ENCODE peak calls at places on chromosomes 12 and 14, in five cellular contexts. T is NCI-H774, K is mammary epithelial cell, Y is HTR-8/SVneo, G is H7. P is an unnamed sample.

GRCh38 chr14:59358105-59358504 is 107.1 kb downstream of the GPR135 start:
- DNase-seq in K (peak), Y (peak), T (no peak), G (peak), P (peak)

GRCh38 chr12:92136883-92137582 is 8.6 kb downstream of the BTG1 start:
- DNase-seq in T (no peak), K (peak), Y (peak), G (no peak), P (peak)

GRCh38 chr14:34628681-34629135 is 1.2 kb downstream of the SNX6 start:
- DNase-seq in K (no peak), Y (no peak), T (no peak), G (peak), P (peak)

GRCh38 chr12:132064641-132065040 is 79.5 kb downstream of the DDX51 start:
- DNase-seq in K (no peak), Y (no peak), T (no peak), G (no peak), P (no peak)

GRCh38 chr14:69133206-69134125 is 19.5 kb downstream of the DCAF5 start:
- DNase-seq in K (peak), G (no peak), T (no peak), Y (peak), P (peak)

GRCh38 chr12:97038859-97039258 is 131.8 kb downstream of the NEDD1 start:
- DNase-seq in Y (no peak), K (no peak), T (no peak), G (no peak), P (peak)

GRCh38 chr12:55736780-55737580 is 5.9 kb upstream of the GDF11 start:
- DNase-seq in K (peak), T (peak), Y (no peak), G (peak), P (peak)

GRCh38 chr14:65794674-65795279 is 382.2 kb downstream of the FUT8 start:
- DNase-seq in G (no peak), T (no peak), Y (no peak), K (no peak), P (no peak)

GRCh38 chr12:19547258-19547657 is 108.0 kb downstream of the AEBP2 start:
- DNase-seq in G (no peak), T (no peak), Y (no peak), K (no peak), P (no peak)

GRCh38 chr12:41979574-41979973 is 165.1 kb downstream of the GXYLT1 start:
- DNase-seq in G (no peak), Y (no peak), K (no peak), T (no peak), P (no peak)

GRCh38 chr12:120234643-120235368 is 30.7 kb downstream of the PXN start:
- DNase-seq in G (peak), T (peak), K (peak), Y (peak), P (peak)

GRCh38 chr12:50242751-50243191 is 40.5 kb downstream of the LIMA1 start:
- DNase-seq in G (no peak), T (no peak), Y (no peak), K (peak), P (peak)

GRCh38 chr14:33646692-33647260 is 304.1 kb downstream of the EGLN3 start:
- DNase-seq in K (peak), Y (peak), G (no peak), T (no peak), P (peak)

GRCh38 chr12:32671930-32672785 is 6.9 kb upstream of the DNM1L start:
- DNase-seq in G (peak), T (peak), K (peak), Y (peak), P (peak)

GRCh38 chr12:113850309-113851056 is 115.6 kb downstream of the RBM19 start:
- DNase-seq in K (no peak), G (no peak), T (no peak), Y (no peak), P (no peak)

GRCh38 chr14:26594148-26594547 is 3.7 kb downstream of the NOVA1 start:
- DNase-seq in K (no peak), Y (no peak), T (no peak), G (no peak), P (no peak)

GRCh38 chr14:63220526-63220925 is 16.3 kb downstream of the RHOJ start:
- DNase-seq in G (no peak), K (no peak), Y (no peak), T (no peak), P (no peak)

GRCh38 chr12:113591480-113591971 is 119.9 kb upstream of the LHX5 start:
- DNase-seq in K (no peak), T (peak), G (peak), Y (no peak), P (peak)

GRCh38 chr12:26953447-26953846 is 15.2 kb downstream of the FGFR1OP2 start:
- DNase-seq in K (no peak), Y (no peak), T (no peak), G (no peak), P (peak)

GRCh38 chr14:99476864-99477263 is 3.8 kb downstream of the SETD3 start:
- DNase-seq in G (no peak), Y (no peak), T (no peak), K (peak), P (peak)

GRCh38 chr14:85527458-85527857 is 2.5 kb upstream of the FLRT2 start:
- DNase-seq in Y (no peak), K (no peak), T (no peak), G (no peak), P (no peak)

GRCh38 chr12:123056053-123056452 is 75.6 kb downstream of the ARL6IP4 start:
- DNase-seq in K (no peak), Y (peak), T (no peak), G (no peak), P (peak)

GRCh38 chr14:76204436-76205230 is 52.9 kb downstream of the GPATCH2L start:
- DNase-seq in Y (no peak), G (no peak), K (no peak), T (no peak), P (no peak)

GRCh38 chr12:65561798-65562382 is 262.4 kb upstream of the HMGA2 start:
- DNase-seq in G (no peak), Y (no peak), T (no peak), K (peak), P (peak)

GRCh38 chr14:81432171-81432570 is 32.0 kb upstream of the STON2 start:
- DNase-seq in G (no peak), T (no peak), Y (no peak), K (peak), P (no peak)

P was measured in kidney tubule cell.